ENCODE peak calls at places on chromosomes 2 and 18, in nine cellular contexts. A is HepG2, D is heart left ventricle, Y is breast epithelium, X is sigmoid colon, S is K562, O is stomach, Q is spleen, I is ovary. H is an unnamed sample.

GRCh38 chr2:50535971-50536759 is 495.8 kb downstream of the NRXN1 start:
- DNase-seq in A (peak; percentile 6), D (no peak), Y (no peak), X (no peak), S (peak; percentile 1), O (no peak), Q (no peak), I (no peak), H (no peak)

GRCh38 chr18:42782929-42783328 is 332.6 kb downstream of the RIT2 start:
- DNase-seq in A (no peak), D (no peak), Y (no peak), X (no peak), S (no peak), O (no peak), Q (no peak), I (no peak), H (no peak)

GRCh38 chr2:130391058-130391871 is 35.4 kb downstream of the PTPN18 start:
- DNase-seq in A (peak; percentile 55), D (peak; percentile 82), Y (peak; percentile 62), X (peak; percentile 85), S (peak; percentile 77), O (peak; percentile 86), Q (peak; percentile 96), I (peak; percentile 85), H (peak; percentile 24)

GRCh38 chr2:233329489-233330135 is 22.0 kb downstream of the SAG start:
- DNase-seq in A (no peak), D (no peak), Y (no peak), X (no peak), S (peak; percentile 34), O (no peak), Q (no peak), I (no peak), H (no peak)

GRCh38 chr2:167596072-167596471 is 651.3 kb downstream of the STK39 start:
- DNase-seq in A (no peak), D (no peak), Y (no peak), X (no peak), S (no peak), O (no peak), Q (no peak), I (no peak), H (no peak)

GRCh38 chr2:107405261-107405660 is 421.4 kb upstream of the RGPD4 start:
- DNase-seq in A (no peak), D (no peak), Y (no peak), X (no peak), S (no peak), O (no peak), Q (no peak), I (no peak), H (no peak)

GRCh38 chr2:144027593-144027992 is 492.3 kb downstream of the ZEB2 start:
- DNase-seq in A (no peak), D (no peak), Y (no peak), X (no peak), S (no peak), O (no peak), Q (no peak), I (no peak), H (no peak)

GRCh38 chr2:22957441-22957840 is 427.5 kb upstream of the KLHL29 start:
- DNase-seq in A (no peak), D (no peak), Y (no peak), X (no peak), S (no peak), O (no peak), Q (no peak), I (no peak), H (no peak)

GRCh38 chr18:58392336-58393000 is 236.4 kb downstream of the ALPK2 start:
- DNase-seq in A (no peak), D (no peak), Y (no peak), X (no peak), S (no peak), O (no peak), Q (no peak), I (no peak), H (no peak)

GRCh38 chr2:237546876-237547395 is 19.4 kb upstream of the PRLH start:
- DNase-seq in A (no peak), D (no peak), Y (no peak), X (no peak), S (no peak), O (no peak), Q (peak; percentile 62), I (no peak), H (no peak)

GRCh38 chr2:201807452-201807980 is 1.2 kb downstream of the CDK15 start:
- DNase-seq in A (no peak), D (peak; percentile 26), Y (peak; percentile 23), X (peak; percentile 72), S (no peak), O (no peak), Q (no peak), I (peak; percentile 70), H (no peak)

GRCh38 chr18:48693006-48693405 is 154.2 kb downstream of the CTIF start:
- DNase-seq in A (no peak), D (no peak), Y (no peak), X (no peak), S (no peak), O (no peak), Q (no peak), I (no peak), H (no peak)

GRCh38 chr18:45169610-45170009 is 445.7 kb upstream of the SLC14A2 start:
- DNase-seq in A (no peak), D (no peak), Y (no peak), X (peak; percentile 74), S (no peak), O (no peak), Q (no peak), I (no peak), H (no peak)

GRCh38 chr2:197163755-197164753 is 146.5 kb downstream of the ANKRD44 start:
- DNase-seq in A (no peak), D (peak; percentile 45), Y (no peak), X (no peak), S (no peak), O (no peak), Q (no peak), I (peak; percentile 55), H (no peak)

GRCh38 chr2:196274387-196274809 is 103.0 kb upstream of the STK17B start:
- DNase-seq in A (no peak), D (peak; percentile 25), Y (no peak), X (no peak), S (no peak), O (no peak), Q (no peak), I (no peak), H (no peak)

DNA sequence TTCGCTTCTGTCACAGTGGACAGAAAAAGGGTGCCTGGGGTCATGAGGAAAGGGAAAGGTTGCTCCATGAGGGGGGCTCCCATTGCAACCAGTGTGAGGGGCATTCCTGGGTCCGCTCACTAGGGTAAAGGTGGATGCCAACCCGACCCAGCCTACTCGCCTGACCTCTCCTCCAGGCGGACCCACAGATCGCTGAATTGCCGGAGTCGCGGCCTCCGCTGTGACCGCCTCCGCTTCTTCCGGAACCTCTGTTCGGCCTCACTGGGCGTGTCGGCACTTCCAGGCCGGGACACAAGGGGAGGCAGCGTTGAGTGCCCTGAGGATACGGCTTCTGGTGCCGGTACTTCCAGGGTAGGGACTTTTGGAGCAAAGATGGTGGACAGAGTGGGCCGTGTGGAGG is 57.1 kb downstream of the TRABD2A start:
- DNase-seq in A (no peak), D (no peak), Y (no peak), X (no peak), S (peak; percentile 7), O (no peak), Q (no peak), I (no peak), H (no peak)
- TF ChIP-seq CTCF in A (no peak), D (no peak), Y (no peak), X (no peak), S (no peak), O (no peak), Q (no peak), I (no peak), H (no peak)

DNA sequence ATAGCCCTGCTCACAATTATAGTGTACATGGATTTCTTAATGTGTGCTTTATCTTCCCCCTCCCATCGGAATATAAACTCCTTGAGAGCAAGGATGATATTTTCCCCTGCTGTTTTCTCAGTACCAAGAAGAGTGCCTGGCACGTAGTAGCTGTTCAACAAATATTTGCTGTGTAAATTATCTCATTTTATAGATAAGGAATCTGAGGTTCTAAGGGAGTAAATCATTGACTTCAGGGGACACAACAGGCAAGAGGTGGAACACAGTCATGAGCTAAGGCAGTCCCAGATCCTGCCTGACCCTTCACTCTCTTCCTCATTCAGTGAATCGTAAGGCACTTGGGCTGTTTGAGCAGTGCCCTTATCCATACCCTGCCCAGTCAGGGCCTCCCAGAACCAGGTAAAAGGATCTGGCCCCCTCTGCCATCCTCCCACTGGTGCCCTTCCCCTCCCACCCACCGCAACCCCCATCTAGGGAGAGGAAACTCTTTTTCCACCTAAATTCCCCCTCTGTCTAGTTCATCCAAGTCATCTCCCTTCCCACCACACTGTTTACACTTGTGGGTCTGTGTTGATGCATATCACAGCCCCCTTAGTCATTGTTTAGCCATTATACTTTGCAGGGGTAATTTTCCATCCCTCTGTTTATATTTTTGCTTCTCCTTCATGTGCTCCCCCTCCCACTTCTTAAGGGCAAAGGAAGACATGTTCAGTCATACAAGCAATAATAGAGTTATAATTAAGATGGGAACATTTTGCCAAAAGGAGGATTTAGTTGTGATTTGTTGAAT is 187.5 kb upstream of the TNP1 start:
- DNase-seq in A (peak; percentile 23), D (no peak), Y (no peak), X (no peak), S (no peak), O (peak; percentile 37), Q (no peak), I (no peak), H (no peak)
- TF ChIP-seq POLR2A in A (no peak), D (no peak), Y (no peak), X (no peak), S (no peak), O (no peak), Q (no peak), I (no peak), H (no peak)

DNA sequence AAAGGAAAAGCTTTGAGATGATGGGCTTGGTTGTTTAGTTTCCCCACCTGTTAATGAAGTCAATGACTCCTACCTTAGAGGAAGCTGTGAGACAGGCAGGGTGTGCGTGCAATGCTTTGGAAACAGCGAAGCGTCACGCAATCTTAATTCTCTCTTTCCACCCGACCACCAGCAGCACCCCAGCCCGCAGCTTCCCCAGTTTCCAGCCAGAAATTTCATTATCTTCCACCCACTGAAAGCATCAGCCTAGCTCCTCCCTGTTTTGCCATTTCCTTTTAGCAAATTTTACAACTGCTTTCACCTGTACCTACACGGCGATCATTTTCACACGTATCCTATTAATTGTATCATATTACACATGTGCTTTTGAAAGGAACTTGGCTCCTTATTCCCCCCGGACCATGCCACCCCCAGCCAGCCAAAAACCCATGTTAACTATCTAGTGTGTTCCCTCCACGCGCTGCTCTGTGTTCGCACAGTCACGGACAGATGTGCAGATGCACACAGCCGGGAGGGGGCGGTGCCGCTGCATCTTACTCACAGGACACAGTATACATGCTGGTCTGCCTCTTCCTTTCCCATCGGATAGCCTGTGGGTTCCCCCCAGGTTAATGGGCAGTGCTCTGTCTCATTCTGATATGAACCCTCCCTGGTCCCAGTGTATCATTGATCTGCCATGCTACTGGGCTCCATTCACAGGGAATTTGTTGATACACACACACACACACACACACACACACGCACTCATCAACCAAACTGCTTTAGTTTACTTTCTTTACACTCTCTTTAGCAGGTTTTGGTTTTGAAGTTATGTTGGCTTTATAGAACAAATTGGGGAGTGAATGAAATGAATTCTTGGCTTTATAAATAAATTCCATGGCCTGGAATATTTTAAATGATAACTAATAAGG is 22.4 kb downstream of the CYP27C1 start:
- DNase-seq in A (peak; percentile 71), D (no peak), Y (no peak), X (no peak), S (peak; percentile 82), O (peak; percentile 69), Q (peak; percentile 90), I (peak; percentile 74), H (no peak)
- TF ChIP-seq CTCF in A (peak; percentile 99), D (peak; percentile 43), Y (no peak), X (peak; percentile 10), S (peak; percentile 80), O (no peak), Q (peak; percentile 34), I (no peak), H (peak; percentile 56)

GRCh38 chr2:206163251-206163880 is 3.7 kb downstream of the EEF1B2 start:
- DNase-seq in A (no peak), D (no peak), Y (no peak), X (no peak), S (no peak), O (no peak), Q (no peak), I (no peak), H (no peak)
- TF ChIP-seq POLR2A in A (no peak), D (no peak), Y (no peak), X (no peak), S (no peak), O (no peak), Q (no peak), I (no peak), H (no peak)